ENCODE peak calls at places on chromosome 1, in four cellular contexts. N is H9, W is mesenchymal stem cell, T is neuronal stem cell. D is an unnamed sample.

GRCh38 chr1:236156512-236157208 is 14.3 kb downstream of the GPR137B start:
- DNase-seq in N (no peak), W (no peak), T (no peak), D (peak)

GRCh38 chr1:170881268-170882265 is 53.8 kb upstream of the MROH9 start:
- DNase-seq in N (no peak), W (peak), T (peak), D (peak)

GRCh38 chr1:4551706-4552105 is 102.7 kb upstream of the AJAP1 start:
- DNase-seq in N (no peak), W (no peak), T (no peak), D (no peak)

GRCh38 chr1:20375563-20375962 is 84.9 kb downstream of the VWA5B1 start:
- DNase-seq in N (no peak), W (peak), T (no peak), D (peak)

GRCh38 chr1:61639218-61639617 is 85.7 kb downstream of the TM2D1 start:
- DNase-seq in N (no peak), W (no peak), T (no peak), D (no peak)

GRCh38 chr1:61264825-61265242 is 182.5 kb downstream of the NFIA start:
- DNase-seq in N (no peak), W (no peak), T (no peak), D (no peak)

GRCh38 chr1:197776348-197777082 is 1.2 kb upstream of the DENND1B start:
- DNase-seq in N (no peak), W (peak), T (no peak), D (peak)

GRCh38 chr1:230047114-230047865 is 19.7 kb upstream of the GALNT2 start:
- DNase-seq in N (peak), W (no peak), T (no peak), D (peak)

GRCh38 chr1:1847501-1848289 is 43.2 kb downstream of the GNB1 start:
- DNase-seq in N (no peak), W (no peak), T (no peak), D (no peak)

GRCh38 chr1:43049487-43049886 is 90.8 kb upstream of the SLC2A1 start:
- DNase-seq in N (no peak), W (no peak), T (no peak), D (no peak)

GRCh38 chr1:200306954-200307754 is 102.7 kb downstream of the ZNF281 start:
- DNase-seq in N (no peak), W (peak), T (no peak), D (no peak)

GRCh38 chr1:108605633-108606032 is 45.7 kb downstream of the EEIG2 start:
- DNase-seq in N (no peak), W (no peak), T (no peak), D (no peak)

GRCh38 chr1:109254621-109255096 is 5.3 kb downstream of the CELSR2 start:
- DNase-seq in N (no peak), W (no peak), T (no peak), D (no peak)

GRCh38 chr1:199859525-199859924 is 168.0 kb upstream of the NR5A2 start:
- DNase-seq in N (no peak), W (peak), T (no peak), D (peak)

GRCh38 chr1:116819081-116819480 is 64.9 kb downstream of the CD2 start:
- DNase-seq in N (no peak), W (peak), T (no peak), D (peak)

GRCh38 chr1:214638997-214639396 is 36.0 kb downstream of the CENPF start:
- DNase-seq in N (no peak), W (peak), T (no peak), D (no peak)

GRCh38 chr1:15344800-15345710 is 64.6 kb upstream of the EFHD2 start:
- DNase-seq in N (no peak), W (no peak), T (no peak), D (no peak)

GRCh38 chr1:246550402-246550801 is 15.7 kb downstream of the TFB2M start:
- DNase-seq in N (no peak), W (no peak), T (no peak), D (no peak)

GRCh38 chr1:36284517-36284916 is 21.7 kb upstream of the SH3D21 start:
- DNase-seq in N (no peak), W (no peak), T (no peak), D (no peak)

GRCh38 chr1:10387611-10388386 is 11.1 kb upstream of the PGD start:
- DNase-seq in N (no peak), W (peak), T (no peak), D (peak)

DNA sequence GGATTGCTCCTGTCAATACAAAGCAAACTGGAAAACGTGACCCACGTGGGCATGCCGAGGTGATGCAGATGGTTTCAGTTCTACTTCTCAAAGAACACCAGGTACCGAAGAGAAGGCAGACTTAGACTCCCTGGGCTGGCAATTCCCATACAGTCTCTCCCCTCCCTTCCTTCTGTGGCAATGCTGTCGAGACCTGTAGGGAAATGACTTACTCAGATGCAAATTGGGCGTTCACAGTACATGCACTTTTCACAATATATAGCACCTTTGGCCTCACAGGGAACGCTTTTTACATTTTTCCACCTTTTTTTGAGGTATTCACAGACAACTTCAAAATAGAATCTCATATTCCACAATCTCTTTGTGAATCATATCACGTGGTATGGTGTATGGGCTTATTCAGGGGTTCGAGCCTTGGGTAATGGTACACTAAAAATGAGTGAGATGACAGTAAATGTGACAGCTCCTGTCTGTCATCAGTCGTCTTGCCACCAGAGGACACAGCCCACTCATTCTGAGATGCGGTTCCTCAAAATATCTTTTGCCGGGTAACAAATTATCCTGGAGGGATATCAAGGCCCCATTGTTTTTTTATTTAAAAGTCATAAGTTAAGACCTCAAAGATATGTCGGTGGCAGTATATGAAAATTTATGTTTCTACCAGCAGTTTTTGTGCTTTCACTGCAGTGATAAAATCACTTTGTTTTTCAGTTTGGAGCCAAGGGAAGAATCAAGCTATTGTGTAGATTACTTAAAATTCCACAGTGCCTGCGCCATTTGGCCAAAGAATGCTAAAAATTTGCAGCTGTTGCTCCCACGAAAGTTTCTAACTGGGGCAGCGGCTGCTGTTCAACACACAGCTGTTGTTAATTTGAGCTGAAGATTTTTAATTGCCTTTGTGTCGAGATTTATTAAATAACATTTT is 168.4 kb downstream of the ZZZ3 start:
- DNase-seq in N (peak), W (peak), T (peak), D (peak)
- H2BK12ac ChIP-seq in N (peak), W (peak), T (peak), D (peak)

GRCh38 chr1:78722947-78723346 is 73.3 kb downstream of the IFI44 start:
- DNase-seq in N (no peak), W (no peak), T (no peak), D (no peak)
- H3K4me2 ChIP-seq in N (no peak), W (no peak), T (no peak), D (no peak)

GRCh38 chr1:24724345-24725208 is 20.7 kb upstream of the CLIC4 start:
- DNase-seq in N (peak), W (peak), T (no peak), D (peak)
- H2BK12ac ChIP-seq in N (no peak), W (peak), T (no peak), D (peak)

DNA sequence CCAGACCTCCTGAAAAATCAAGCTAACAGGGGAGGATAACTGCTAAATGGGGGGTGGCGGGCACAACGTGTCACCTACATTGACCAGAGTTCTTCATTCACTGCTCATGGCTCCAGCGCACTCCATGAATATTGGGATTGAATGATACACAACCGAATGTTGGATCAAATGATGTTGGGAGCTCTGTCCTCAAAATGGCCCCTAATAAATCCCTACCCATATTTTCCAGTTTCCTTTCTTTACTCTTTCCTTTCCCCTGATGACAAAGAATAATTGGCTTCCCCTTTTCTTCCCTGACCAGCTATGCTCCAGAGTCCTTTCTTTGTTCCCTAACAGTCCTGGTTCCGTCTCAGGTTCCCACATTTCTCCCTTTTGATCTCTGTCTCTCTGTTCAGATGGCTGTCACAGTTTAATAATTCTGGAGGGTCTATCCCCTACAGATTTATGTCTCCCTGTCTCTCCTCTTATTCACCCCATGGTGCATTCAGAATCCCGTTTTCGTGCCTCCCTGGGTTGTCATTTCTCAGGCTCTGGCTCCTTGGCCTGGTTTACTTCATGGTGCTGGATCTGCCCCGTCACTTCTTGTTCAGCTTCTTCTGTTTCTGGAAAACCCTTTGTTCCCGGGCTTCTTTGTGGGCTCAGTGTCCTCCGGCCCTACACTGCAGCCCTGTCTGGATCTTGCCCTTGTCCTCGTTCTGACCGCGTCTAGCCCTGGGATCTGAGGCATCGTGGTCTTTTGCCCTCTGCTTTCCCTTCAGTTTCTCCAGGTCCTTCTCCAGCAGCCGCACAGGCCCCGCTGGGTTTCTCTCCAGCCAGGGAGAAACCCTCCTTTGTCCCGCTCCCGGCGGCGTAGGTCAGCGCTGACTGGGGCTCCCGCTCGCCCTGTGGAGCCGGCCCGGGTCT is 78.3 kb downstream of the NDUFS5 start:
- DNase-seq in N (peak), W (peak), T (no peak), D (peak)
- H3K4me2 ChIP-seq in N (peak), W (peak), T (peak), D (peak)

GRCh38 chr1:212949771-212950170 is 570 bp upstream of the VASH2 start:
- DNase-seq in N (no peak), W (no peak), T (no peak), D (no peak)
- H2BK12ac ChIP-seq in N (no peak), W (no peak), T (no peak), D (no peak)

GRCh38 chr1:24069817-24070216 is 42.1 kb downstream of the MYOM3 start:
- DNase-seq in N (no peak), W (no peak), T (no peak), D (no peak)

GRCh38 chr1:24071941-24072340 is 40.0 kb downstream of the MYOM3 start:
- DNase-seq in N (no peak), W (no peak), T (no peak), D (no peak)

GRCh38 chr1:24074196-24074595 is 37.7 kb downstream of the MYOM3 start:
- DNase-seq in N (no peak), W (no peak), T (no peak), D (no peak)

GRCh38 chr1:24067978-24068377 is 44.0 kb downstream of the MYOM3 start:
- DNase-seq in N (no peak), W (no peak), T (no peak), D (no peak)

GRCh38 chr1:24070821-24071393 is 41.0 kb downstream of the MYOM3 start:
- DNase-seq in N (peak), W (peak), T (peak), D (peak)
- H3K4me2 ChIP-seq in N (peak), W (peak), T (peak), D (peak)